ENCODE peak calls at places on chromosomes 4 and X, in ten cellular contexts. A, H, O, E, L, U, X, I, V and B are unnamed samples.

GRCh38 chrX:47366051-47366722 is 4.2 kb upstream of the ZNF157 start:
- DNase-seq in A (peak), H (peak), O (peak), E (peak), L (peak), U (peak), X (peak), I (peak), V (peak), B (peak)

GRCh38 chr4:96677499-96677898 is 837.6 kb downstream of the PDHA2 start:
- DNase-seq in A (no peak), H (peak), O (no peak), E (no peak), L (no peak), U (no peak), X (no peak), I (no peak), V (no peak), B (no peak)

GRCh38 chr4:91653067-91653466 is 650.7 kb upstream of the GRID2 start:
- DNase-seq in A (no peak), H (no peak), O (no peak), E (no peak), L (no peak), U (no peak), X (no peak), I (no peak), V (no peak), B (no peak)

GRCh38 chr4:32032136-32032672 is 1312.0 kb downstream of the PCDH7 start:
- DNase-seq in A (no peak), H (no peak), O (no peak), E (no peak), L (no peak), U (no peak), X (no peak), I (no peak), V (no peak), B (no peak)

GRCh38 chrX:34656842-34657780 is at the start of gene TMEM47:
- DNase-seq in A (peak), H (peak), O (peak), E (peak), L (peak), U (peak), X (no peak), I (no peak), V (peak), B (peak)

GRCh38 chr4:71184195-71184781 is 154.5 kb upstream of the SLC4A4 start:
- DNase-seq in A (no peak), H (peak), O (peak), E (peak), L (peak), U (peak), X (no peak), I (peak), V (peak), B (no peak)

GRCh38 chr4:41072021-41072777 is 142.1 kb downstream of the APBB2 start:
- DNase-seq in A (no peak), H (no peak), O (no peak), E (no peak), L (no peak), U (no peak), X (no peak), I (no peak), V (no peak), B (no peak)

GRCh38 chrX:109773374-109773773 is 40.3 kb upstream of the ACSL4 start:
- DNase-seq in A (no peak), H (no peak), O (no peak), E (no peak), L (no peak), U (no peak), X (no peak), I (no peak), V (no peak), B (no peak)

GRCh38 chr4:59597536-59598232 is 1602.4 kb upstream of the ADGRL3 start:
- DNase-seq in A (no peak), H (no peak), O (no peak), E (no peak), L (no peak), U (peak), X (no peak), I (no peak), V (peak), B (peak)

GRCh38 chr4:41572414-41572986 is 34.5 kb downstream of the LIMCH1 start:
- DNase-seq in A (no peak), H (no peak), O (no peak), E (no peak), L (no peak), U (no peak), X (no peak), I (no peak), V (no peak), B (no peak)

GRCh38 chr4:56803473-56803872 is 18.0 kb downstream of the SPINK2 start:
- DNase-seq in A (no peak), H (no peak), O (no peak), E (no peak), L (no peak), U (no peak), X (no peak), I (no peak), V (no peak), B (no peak)

GRCh38 chr4:18571252-18571885 is 549.8 kb upstream of the LCORL start:
- DNase-seq in A (no peak), H (no peak), O (no peak), E (no peak), L (no peak), U (no peak), X (no peak), I (no peak), V (no peak), B (no peak)

GRCh38 chrX:38796926-38797325 is 4.3 kb upstream of the MID1IP1 start:
- DNase-seq in A (no peak), H (peak), O (peak), E (no peak), L (peak), U (no peak), X (no peak), I (no peak), V (no peak), B (no peak)

GRCh38 chr4:111954546-111954945 is 190.7 kb upstream of the FAM241A start:
- DNase-seq in A (no peak), H (no peak), O (no peak), E (no peak), L (no peak), U (no peak), X (no peak), I (no peak), V (no peak), B (no peak)

GRCh38 chr4:170049793-170050192 is 23.6 kb upstream of the MFAP3L start:
- DNase-seq in A (no peak), H (no peak), O (no peak), E (no peak), L (no peak), U (peak), X (no peak), I (no peak), V (no peak), B (no peak)

GRCh38 chrX:153782324-153782723 is 1.5 kb downstream of the SRPK3 start:
- DNase-seq in A (no peak), H (no peak), O (no peak), E (no peak), L (no peak), U (peak), X (no peak), I (no peak), V (no peak), B (no peak)